ENCODE peak calls at places on chromosomes 2 and 18, in nine cellular contexts. F, C, R, Z, T, N, S, W and G are unnamed samples.

GRCh38 chr2:96271995-96272394 is 6.0 kb downstream of the CIAO1 start:
- DNase-seq in T (no peak), R (no peak), F (no peak), S (no peak), C (no peak), Z (no peak), W (no peak), N (no peak), G (no peak)

GRCh38 chr18:4454548-4455112 is 477 bp downstream of the DLGAP1 start:
- DNase-seq in Z (no peak), C (no peak), W (no peak), F (no peak), N (no peak), S (peak; percentile 9), T (no peak), R (no peak), G (no peak)

GRCh38 chr2:160303527-160303926 is 103.5 kb upstream of the ITGB6 start:
- DNase-seq in R (no peak), S (no peak), F (no peak), T (no peak), W (no peak), C (no peak), Z (no peak), N (no peak), G (no peak)

GRCh38 chr2:221570321-221571107 is 1.6 kb downstream of the EPHA4 start:
- DNase-seq in W (no peak), R (peak; percentile 33), C (no peak), S (peak; percentile 57), N (peak; percentile 25), T (no peak), Z (peak; percentile 48), F (no peak), G (peak; percentile 55)

GRCh38 chr18:46412831-46413371 is 244.1 kb downstream of the LOXHD1 start:
- DNase-seq in W (no peak), F (no peak), S (peak; percentile 24), C (no peak), T (no peak), Z (no peak), R (no peak), N (peak; percentile 40), G (no peak)

GRCh38 chr18:78766651-78767533 is 212.7 kb upstream of the SALL3 start:
- DNase-seq in W (no peak), F (no peak), N (no peak), R (no peak), S (no peak), C (no peak), Z (no peak), T (no peak), G (peak; percentile 29)

GRCh38 chr2:159902722-159903121 is 104.7 kb upstream of the CD302 start:
- DNase-seq in F (no peak), C (no peak), W (no peak), R (no peak), T (no peak), Z (no peak), S (no peak), N (no peak), G (no peak)

GRCh38 chr2:239826786-239827510 is 198.2 kb downstream of the NDUFA10 start:
- DNase-seq in F (no peak), C (peak; percentile 4), R (no peak), N (peak; percentile 14), S (no peak), T (no peak), W (no peak), Z (no peak), G (peak; percentile 44)

GRCh38 chr2:158079672-158080071 is 22.0 kb upstream of the UPP2 start:
- DNase-seq in Z (peak; percentile 28), C (no peak), S (no peak), F (no peak), R (peak; percentile 56), N (no peak), T (no peak), W (no peak), G (no peak)

GRCh38 chr18:51053822-51054221 is 23.8 kb downstream of the SMAD4 start:
- DNase-seq in N (no peak), F (no peak), S (no peak), C (no peak), R (no peak), Z (no peak), T (no peak), W (no peak), G (no peak)

GRCh38 chr2:175981546-175981945 is 20.5 kb downstream of the LNPK start:
- DNase-seq in Z (no peak), F (no peak), C (no peak), N (no peak), S (no peak), T (no peak), R (no peak), W (no peak), G (no peak)
- H3K4me3 ChIP-seq in Z (no peak overlapping the region), F (no peak overlapping the region), C (no peak overlapping the region), N (no peak overlapping the region), S (no peak overlapping the region), T (no peak overlapping the region), R (no peak overlapping the region), W (no peak overlapping the region), G (no peak overlapping the region)

GRCh38 chr2:234674781-234675201 is 177.9 kb upstream of the ARL4C start:
- DNase-seq in F (no peak), S (peak; percentile 40), Z (peak; percentile 23), N (no peak), T (no peak), C (no peak), W (no peak), R (peak; percentile 82), G (no peak)
- H3K4me1 ChIP-seq in F (peaks cover 9% of the 10 kb centered on the region), S (peaks cover 24% of the 10 kb centered on the region), Z (peaks cover 48% of the 10 kb centered on the region), N (no peaks in the 10 kb centered on the region), T (peaks cover 16% of the 10 kb centered on the region), C (peaks cover 11% of the 10 kb centered on the region), W (no peaks in the 10 kb centered on the region), R (peaks cover 36% of the 10 kb centered on the region), G (no peaks in the 10 kb centered on the region)

DNA sequence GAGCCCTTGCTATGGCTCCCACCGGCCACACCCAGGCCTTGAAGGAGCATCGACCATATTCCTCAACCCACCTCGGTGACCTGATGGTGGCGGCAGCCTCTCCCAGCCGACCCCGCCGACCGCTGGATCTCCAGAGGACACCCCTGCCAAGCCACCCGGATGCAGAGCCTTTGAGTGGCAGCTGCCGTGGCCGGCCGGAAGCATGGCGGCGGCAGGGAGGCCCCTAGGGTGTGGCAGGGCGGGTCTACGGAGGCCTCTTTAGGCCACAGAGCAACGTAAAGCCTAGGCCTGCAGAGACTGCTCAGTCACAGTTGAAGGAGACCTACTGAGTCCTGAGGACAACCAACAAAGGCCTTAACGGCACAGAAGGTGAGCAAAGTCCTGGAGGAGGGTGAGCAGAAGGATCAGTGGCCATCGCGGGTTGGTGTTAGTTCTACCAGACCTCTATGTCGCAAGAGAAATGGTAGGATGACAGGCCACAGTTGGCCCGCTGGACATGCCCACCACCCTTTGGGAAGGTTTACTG is 50.4 kb upstream of the TMEM247 start:
- DNase-seq in F (no peak), T (no peak), W (no peak), S (no peak), C (no peak), R (no peak), Z (no peak), N (no peak), G (no peak)
- H3K4me3 ChIP-seq in F (no peak overlapping the region), T (no peak overlapping the region), W (no peak overlapping the region), S (no peak overlapping the region), C (no peak overlapping the region), R (no peak overlapping the region), Z (no peak overlapping the region), N (no peak overlapping the region), G (no peak overlapping the region)

DNA sequence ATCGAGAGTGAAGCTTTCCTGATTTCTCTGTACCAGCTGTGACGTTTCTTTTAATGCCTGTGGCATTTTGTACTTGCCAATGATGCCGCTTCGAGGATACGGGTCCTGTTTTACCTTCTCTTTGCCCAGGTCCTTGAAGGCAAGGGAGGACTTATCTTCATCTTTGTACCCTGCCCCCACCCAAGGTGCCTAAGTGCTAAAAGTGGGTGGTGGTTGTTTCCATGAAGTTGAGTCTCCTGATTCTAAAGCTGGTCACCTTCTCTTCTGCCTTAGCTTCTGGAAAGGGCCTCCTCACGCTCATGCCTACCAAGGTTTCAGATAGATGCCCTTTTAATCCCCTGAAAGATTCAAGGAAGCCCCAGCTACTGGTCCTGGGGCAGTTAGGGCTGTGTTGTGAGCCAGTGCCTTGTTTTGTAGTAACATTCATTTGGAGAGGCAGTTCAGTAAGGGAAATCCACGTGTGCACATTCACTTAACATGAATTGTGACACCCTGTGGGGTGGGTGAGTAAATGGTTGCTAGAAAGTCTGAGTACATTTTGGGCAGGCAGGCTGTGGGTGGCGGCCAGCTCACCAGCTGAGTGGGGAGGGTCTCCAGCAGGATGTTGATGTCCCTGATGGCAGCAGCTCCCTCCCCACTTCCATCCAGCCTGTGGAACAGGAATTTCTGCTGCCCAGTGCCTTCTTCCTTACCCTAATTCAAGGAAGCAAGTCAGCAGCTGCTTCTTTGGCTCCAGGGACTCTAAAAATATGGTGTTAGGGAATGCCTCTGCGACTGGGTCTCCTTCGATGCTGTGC is 6.2 kb downstream of the LBH start:
- DNase-seq in Z (no peak), N (no peak), T (no peak), C (no peak), F (no peak), R (peak; percentile 29), W (no peak), S (no peak), G (no peak)
- H3K4me1 ChIP-seq in Z (peaks cover 22% of the 10 kb centered on the region), N (no peaks in the 10 kb centered on the region), T (peaks cover 7% of the 10 kb centered on the region), C (peaks cover 100% of the 10 kb centered on the region), F (peaks cover 8% of the 10 kb centered on the region), R (peaks cover 42% of the 10 kb centered on the region), W (peaks cover 83% of the 10 kb centered on the region), S (peaks cover 24% of the 10 kb centered on the region), G (no peaks in the 10 kb centered on the region)

GRCh38 chr2:217966399-217967068 is 36.3 kb downstream of the TNS1 start:
- DNase-seq in N (no peak), T (no peak), W (no peak), R (peak; percentile 26), S (no peak), F (no peak), C (no peak), Z (no peak), G (peak; percentile 16)

GRCh38 chr2:217960351-217960750 is 42.4 kb downstream of the TNS1 start:
- DNase-seq in Z (no peak), T (no peak), C (no peak), R (no peak), F (no peak), W (no peak), S (no peak), N (no peak), G (no peak)

GRCh38 chr2:217964255-217964654 is 38.5 kb downstream of the TNS1 start:
- DNase-seq in F (no peak), T (no peak), C (no peak), N (no peak), Z (no peak), S (no peak), R (peak; percentile 29), W (no peak), G (no peak)

GRCh38 chr2:217969588-217969987 is 33.2 kb downstream of the TNS1 start:
- DNase-seq in C (no peak), R (no peak), T (no peak), W (no peak), Z (no peak), N (no peak), S (no peak), F (no peak), G (no peak)

DNA sequence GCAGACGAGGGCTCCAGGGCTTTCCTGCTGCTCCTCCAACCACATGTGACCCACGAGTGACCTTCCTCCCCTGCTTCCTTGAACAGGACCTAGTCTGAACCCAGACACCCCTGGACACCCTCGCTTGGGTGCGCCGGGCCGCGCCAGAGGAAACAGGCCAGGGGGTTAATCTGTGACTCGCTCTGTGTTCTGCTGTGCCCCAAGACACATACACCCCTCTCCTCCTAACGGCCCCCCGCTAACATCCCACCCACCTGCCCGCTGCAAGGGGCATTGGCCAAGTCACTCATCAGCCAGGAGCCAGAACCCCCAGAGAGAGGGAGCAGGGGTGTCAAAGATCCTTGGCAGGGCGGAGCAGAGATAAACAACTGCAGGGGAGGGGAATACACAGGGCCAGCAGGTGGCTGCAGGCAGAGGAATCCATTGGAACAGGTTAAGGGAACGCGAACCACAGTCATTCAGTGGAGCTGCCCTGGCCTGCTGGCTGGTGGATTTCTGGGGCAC is 38.1 kb downstream of the TNS1 start:
- DNase-seq in C (no peak), W (no peak), S (no peak), N (no peak), R (no peak), F (no peak), T (no peak), Z (no peak), G (no peak)
- H3K4me3 ChIP-seq in C (peak overlapping the region; percentile 15), W (no peak overlapping the region), S (no peak overlapping the region), N (no peak overlapping the region), R (no peak overlapping the region), F (no peak overlapping the region), T (no peak overlapping the region), Z (no peak overlapping the region), G (no peak overlapping the region)